ENCODE peak calls at places on chromosomes 12 and 14, in six cellular contexts. I, V, O, S, M and G are unnamed samples.

GRCh38 chr14:48936352-48936751 is 649.8 kb downstream of the RPS29 start:
- DNase-seq in V (no peak), I (no peak), M (no peak), S (no peak), O (no peak), G (no peak)

GRCh38 chr12:6772729-6773661 is 675 bp downstream of the LAG3 start:
- DNase-seq in M (no peak), O (no peak), V (no peak), I (no peak), S (no peak), G (no peak)

GRCh38 chr14:90658541-90658967 is 157.7 kb downstream of the TTC7B start:
- DNase-seq in O (no peak), M (peak), I (no peak), S (no peak), V (no peak), G (peak)

GRCh38 chr12:77925536-77926108 is 94.9 kb downstream of the NAV3 start:
- DNase-seq in S (peak), I (peak), M (peak), V (no peak), O (peak), G (peak)

GRCh38 chr14:92676448-92677086 is 71.9 kb downstream of the LGMN start:
- DNase-seq in V (no peak), M (no peak), S (no peak), I (no peak), O (no peak), G (peak)

GRCh38 chr12:38711055-38711454 is 194.3 kb downstream of the CPNE8 start:
- DNase-seq in V (no peak), M (no peak), S (no peak), I (no peak), O (no peak), G (no peak)

GRCh38 chr14:75430526-75430925 is 2.7 kb downstream of the JDP2 start:
- DNase-seq in V (no peak), I (no peak), S (no peak), M (peak), O (peak), G (no peak)

GRCh38 chr12:100199347-100200136 is 1.1 kb upstream of the ACTR6 start:
- DNase-seq in I (peak), S (peak), O (peak), M (peak), V (peak), G (peak)

GRCh38 chr14:64928239-64929002 is 14.1 kb downstream of the GPX2 start:
- DNase-seq in V (no peak), I (no peak), M (no peak), S (no peak), O (no peak), G (no peak)

GRCh38 chr12:81284137-81284536 is 206.3 kb downstream of the ACSS3 start:
- DNase-seq in I (no peak), M (no peak), V (no peak), O (no peak), S (no peak), G (no peak)

GRCh38 chr14:59483819-59484610 is at the start of the genes JKAMP and L3HYPDH:
- DNase-seq in M (peak), O (peak), I (peak), S (peak), V (peak), G (peak)

GRCh38 chr14:101937926-101938767 is 26.2 kb upstream of the DYNC1H1 start:
- DNase-seq in V (no peak), O (peak), I (no peak), M (no peak), S (no peak), G (no peak)

GRCh38 chr14:30573203-30573814 is 14.4 kb downstream of the G2E3 start:
- DNase-seq in S (no peak), V (no peak), M (peak), O (no peak), I (no peak), G (no peak)

GRCh38 chr12:104994301-104994700 is 8.2 kb downstream of the NOPCHAP1 start:
- DNase-seq in O (no peak), V (no peak), M (no peak), I (no peak), S (no peak), G (peak)

GRCh38 chr14:60266021-60266937 is 17.3 kb downstream of the PPM1A start:
- DNase-seq in I (peak), S (peak), V (no peak), M (peak), O (no peak), G (no peak)

GRCh38 chr14:101241147-101241546 is 320.1 kb upstream of the DIO3 start:
- DNase-seq in V (no peak), O (no peak), I (no peak), S (no peak), M (no peak), G (no peak)